ENCODE peak calls at places on chromosomes 1 and 21, in five cellular contexts. L is Kasumi-1, I is RPMI7951, P is nucleus accumbens, N is psoas muscle. S is an unnamed sample.

GRCh38 chr1:94797286-94797685 is 22.9 kb upstream of the SLC44A3 start:
- DNase-seq in N (no peak), I (no peak), P (no peak), L (no peak), S (no peak)

GRCh38 chr1:230286166-230286889 is 139.8 kb downstream of the PGBD5 start:
- DNase-seq in L (no peak), I (no peak), P (no peak), N (peak; percentile 28), S (no peak)

GRCh38 chr1:200359610-200360163 is 50.1 kb downstream of the ZNF281 start:
- DNase-seq in L (peak; percentile 43), I (no peak), P (no peak), N (no peak), S (no peak)

GRCh38 chr1:36421649-36422048 is 23.9 kb upstream of the LSM10 start:
- DNase-seq in P (no peak), L (no peak), N (no peak), I (no peak), S (no peak)

GRCh38 chr1:159492575-159493323 is 43.1 kb downstream of the OR10J5 start:
- DNase-seq in L (no peak), N (no peak), P (no peak), I (peak; percentile 41), S (no peak)

GRCh38 chr1:94199398-94199797 is 38.0 kb downstream of the ARHGAP29 start:
- DNase-seq in L (no peak), I (no peak), N (no peak), P (no peak), S (no peak)

GRCh38 chr21:38170283-38170682 is 86.5 kb upstream of the KCNJ15 start:
- DNase-seq in N (no peak), L (peak; percentile 53), P (no peak), I (peak; percentile 84), S (peak; percentile 25)

GRCh38 chr1:184456189-184456588 is 69.4 kb downstream of the C1orf21 start:
- DNase-seq in N (no peak), P (no peak), L (peak; percentile 92), I (no peak), S (peak; percentile 8)

GRCh38 chr21:42164064-42164789 is 54.7 kb upstream of the ABCG1 start:
- DNase-seq in N (peak; percentile 82), P (peak; percentile 44), I (no peak), L (peak; percentile 33), S (peak; percentile 66)

GRCh38 chr1:97651201-97651600 is 269.6 kb downstream of the DPYD start:
- DNase-seq in L (no peak), P (no peak), N (no peak), I (no peak), S (no peak)

GRCh38 chr1:182174202-182174855 is 112.8 kb upstream of the ZNF648 start:
- DNase-seq in L (no peak), P (no peak), I (no peak), N (peak; percentile 68), S (no peak)

GRCh38 chr1:64664287-64664686 is 80.6 kb upstream of the RAVER2 start:
- DNase-seq in N (no peak), I (no peak), L (no peak), P (no peak), S (no peak)

GRCh38 chr1:2233997-2234761 is 6.1 kb downstream of the SKI start:
- DNase-seq in L (peak; percentile 93), N (peak; percentile 97), P (peak; percentile 40), I (peak; percentile 90), S (no peak)

GRCh38 chr1:204255966-204256365 is 42.2 kb upstream of the GOLT1A start:
- DNase-seq in P (no peak), I (peak; percentile 41), N (no peak), L (no peak), S (no peak)

GRCh38 chr21:28636988-28637691 is 355.5 kb downstream of the LTN1 start:
- DNase-seq in I (peak; percentile 30), L (no peak), P (no peak), N (no peak), S (no peak)

GRCh38 chr1:41328011-41328615 is 33.1 kb upstream of the FOXO6 start:
- DNase-seq in P (no peak), L (no peak), N (no peak), I (no peak), S (no peak)

S was measured in MM.1S.